ENCODE peak calls at places on chromosomes 4 and X, in five cellular contexts. Z is HCT116, W is left lung, Y is adrenal gland, F is breast epithelium. M is an unnamed sample.

GRCh38 chr4:167339781-167340180 is 105.5 kb upstream of the SPOCK3 start:
- DNase-seq in Z (no peak), W (no peak), Y (no peak), F (no peak), M (no peak)

GRCh38 chrX:1393871-1394615 is 2.1 kb upstream of the SLC25A6 start:
- DNase-seq in Z (no peak), W (peak; percentile 19), Y (peak; percentile 3), F (no peak), M (no peak)

GRCh38 chrX:17842769-17843525 is 18.2 kb downstream of the RAI2 start:
- DNase-seq in Z (no peak), W (no peak), Y (no peak), F (no peak), M (no peak)

GRCh38 chrX:110032534-110033161 is 29.7 kb downstream of the TMEM164 start:
- DNase-seq in Z (no peak), W (no peak), Y (no peak), F (no peak), M (no peak)

GRCh38 chrX:139446832-139447231 is 83.7 kb upstream of the F9 start:
- DNase-seq in Z (no peak), W (no peak), Y (no peak), F (no peak), M (no peak)

GRCh38 chrX:48794993-48795501 is 6.8 kb upstream of the HDAC6 start:
- DNase-seq in Z (no peak), W (peak; percentile 56), Y (no peak), F (no peak), M (no peak)

GRCh38 chr4:48746608-48747374 is 33.3 kb downstream of the FRYL start:
- DNase-seq in Z (no peak), W (no peak), Y (no peak), F (no peak), M (no peak)

GRCh38 chr4:13535708-13536361 is 8.5 kb downstream of the NKX3-2 start:
- DNase-seq in Z (no peak), W (no peak), Y (no peak), F (no peak), M (no peak)

GRCh38 chrX:103779156-103779555 is 2.5 kb downstream of the PLP1 start:
- DNase-seq in Z (no peak), W (no peak), Y (peak; percentile 36), F (no peak), M (no peak)

GRCh38 chrX:23557070-23557469 is 110.2 kb upstream of the PRDX4 start:
- DNase-seq in Z (no peak), W (no peak), Y (peak; percentile 33), F (no peak), M (no peak)

GRCh38 chr4:107734120-107734519 is 14.1 kb upstream of the PAPSS1 start:
- DNase-seq in Z (no peak), W (no peak), Y (no peak), F (no peak), M (no peak)

DNA sequence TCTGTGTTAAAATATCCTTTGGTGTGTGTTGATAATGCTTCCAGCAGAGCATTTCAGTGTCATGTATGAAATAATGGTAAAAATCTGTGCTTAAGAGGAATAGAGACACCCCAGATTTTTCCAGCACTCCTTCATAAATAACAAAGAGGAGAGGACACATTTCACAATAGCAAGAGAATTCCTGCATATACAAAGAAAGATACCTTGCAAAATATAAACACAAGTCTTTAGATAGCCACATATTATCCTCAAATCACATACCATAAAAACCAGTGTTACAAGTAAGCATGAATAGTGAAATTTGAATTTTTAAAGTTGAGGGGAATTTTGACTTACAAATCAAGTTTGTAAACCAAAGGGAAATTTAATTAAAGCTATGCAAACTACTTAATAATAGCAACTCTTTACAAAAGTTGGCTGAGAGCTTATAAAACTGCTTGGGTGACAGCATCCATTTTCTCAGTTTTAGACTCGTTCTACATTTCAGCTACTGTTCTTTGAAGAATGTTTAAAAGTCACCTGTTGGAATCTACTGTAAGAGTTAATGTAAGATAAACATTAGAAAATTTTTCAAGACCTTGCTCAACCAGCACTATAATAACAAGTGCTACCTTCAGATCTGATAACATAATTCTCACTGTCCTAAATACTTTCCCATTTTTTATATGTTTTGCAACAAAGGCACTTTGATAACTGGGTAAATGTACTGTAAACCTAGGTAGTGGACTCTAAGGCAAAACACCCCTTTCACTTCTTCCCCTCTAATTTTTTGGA is 3.7 kb downstream of the APELA start:
- DNase-seq in Z (no peak), W (no peak), Y (no peak), F (no peak), M (no peak)
- H3K27ac ChIP-seq in Z (no peak overlapping the region), W (no peak overlapping the region), Y (no peak overlapping the region), F (no peak overlapping the region), M (no peak overlapping the region)

GRCh38 chrX:84469226-84469625 is 33.0 kb downstream of the HDX start:
- DNase-seq in Z (no peak), W (no peak), Y (no peak), F (no peak), M (no peak)

GRCh38 chrX:84467898-84468297 is 34.4 kb downstream of the HDX start:
- DNase-seq in Z (no peak), W (no peak), Y (no peak), F (no peak), M (no peak)
- H3K4me3 ChIP-seq in Z (no peak overlapping the region), W (no peak overlapping the region), Y (no peak overlapping the region), F (no peak overlapping the region), M (no peak overlapping the region)

DNA sequence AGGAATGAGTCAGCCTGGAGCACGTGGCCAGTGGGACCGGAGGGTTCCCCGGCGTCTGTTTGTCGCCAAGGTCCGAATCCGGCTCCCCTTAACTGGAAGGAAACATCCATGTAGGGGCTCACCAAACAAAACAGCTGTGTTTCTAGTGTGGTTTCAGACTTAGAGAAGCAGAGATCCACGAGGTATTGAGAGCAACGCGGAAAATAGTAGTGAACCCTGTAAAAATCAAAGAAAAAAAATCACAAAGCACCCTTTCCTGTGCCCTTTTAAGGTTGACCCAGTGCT is 38.3 kb downstream of the ERVMER34-1 start:
- DNase-seq in Z (no peak), W (no peak), Y (no peak), F (no peak), M (no peak)
- H3K27ac ChIP-seq in Z (peak overlapping the region; percentile 95), W (peak overlapping the region; percentile 93), Y (peak overlapping the region; percentile 96), F (peak overlapping the region; percentile 97), M (peak overlapping the region; percentile 97)

DNA sequence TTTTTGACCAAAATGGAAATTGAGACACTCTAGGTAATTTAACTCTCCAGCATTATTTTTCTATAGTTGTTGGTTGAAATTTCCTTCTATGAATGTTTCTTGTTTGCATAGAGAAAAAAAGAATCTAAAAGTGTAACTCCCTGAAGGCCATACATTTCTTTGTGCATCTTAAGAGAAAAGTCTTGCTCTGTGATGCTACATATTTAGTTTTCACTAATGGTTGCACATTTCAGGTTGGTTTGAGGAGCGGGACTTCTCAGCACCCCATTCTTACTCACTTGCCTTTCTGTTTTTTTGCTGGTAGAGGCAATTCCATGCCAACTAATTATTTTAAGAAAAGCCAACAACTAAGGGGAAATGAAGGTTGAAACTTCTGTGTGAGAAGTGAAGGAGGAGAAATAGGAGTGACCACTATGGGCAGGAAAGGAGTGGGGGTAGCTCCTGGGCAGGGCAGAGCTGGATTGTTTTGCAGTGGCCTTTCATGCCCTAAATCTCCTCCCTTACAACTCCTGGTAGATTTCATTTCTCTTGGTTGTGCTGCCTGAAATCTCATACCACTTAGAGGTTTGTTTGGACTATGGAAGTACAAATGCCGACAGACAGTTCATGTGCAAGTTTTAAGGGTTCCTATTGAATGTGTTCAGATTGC is 76.6 kb downstream of the RAPGEF2 start:
- DNase-seq in Z (no peak), W (no peak), Y (no peak), F (no peak), M (no peak)
- H3K4me3 ChIP-seq in Z (no peak overlapping the region), W (no peak overlapping the region), Y (no peak overlapping the region), F (no peak overlapping the region), M (peak overlapping the region; percentile 24)

GRCh38 chr4:124060261-124060918 is 652.1 kb downstream of the ANKRD50 start:
- DNase-seq in Z (no peak), W (peak; percentile 37), Y (peak; percentile 37), F (peak; percentile 53), M (peak; percentile 76)
- H3K27ac ChIP-seq in Z (no peak overlapping the region), W (peak overlapping the region; percentile 72), Y (peak overlapping the region; percentile 70), F (peak overlapping the region; percentile 84), M (peak overlapping the region; percentile 39)

GRCh38 chr4:146637853-146638800 is 566 bp upstream of the POU4F2 start:
- DNase-seq in Z (no peak), W (no peak), Y (no peak), F (no peak), M (no peak)

GRCh38 chr4:146640021-146640425 is 1.3 kb downstream of the POU4F2 start:
- DNase-seq in Z (no peak), W (no peak), Y (no peak), F (no peak), M (no peak)

GRCh38 chr4:146639414-146639814 is 721 bp downstream of the POU4F2 start:
- DNase-seq in Z (no peak), W (no peak), Y (no peak), F (no peak), M (no peak)

GRCh38 chr4:146640459-146641061 is 1.9 kb downstream of the POU4F2 start:
- DNase-seq in Z (no peak), W (no peak), Y (no peak), F (no peak), M (no peak)

GRCh38 chr4:146638801-146639351 is at the start of gene POU4F2:
- DNase-seq in Z (no peak), W (no peak), Y (no peak), F (no peak), M (no peak)
- H3K4me3 ChIP-seq in Z (no peak within 1 kb of the TSS), W (no peak within 1 kb of the TSS), Y (no peak within 1 kb of the TSS), F (peak within 1 kb of the TSS; percentile 9), M (peak within 1 kb of the TSS; percentile 61)

DNA sequence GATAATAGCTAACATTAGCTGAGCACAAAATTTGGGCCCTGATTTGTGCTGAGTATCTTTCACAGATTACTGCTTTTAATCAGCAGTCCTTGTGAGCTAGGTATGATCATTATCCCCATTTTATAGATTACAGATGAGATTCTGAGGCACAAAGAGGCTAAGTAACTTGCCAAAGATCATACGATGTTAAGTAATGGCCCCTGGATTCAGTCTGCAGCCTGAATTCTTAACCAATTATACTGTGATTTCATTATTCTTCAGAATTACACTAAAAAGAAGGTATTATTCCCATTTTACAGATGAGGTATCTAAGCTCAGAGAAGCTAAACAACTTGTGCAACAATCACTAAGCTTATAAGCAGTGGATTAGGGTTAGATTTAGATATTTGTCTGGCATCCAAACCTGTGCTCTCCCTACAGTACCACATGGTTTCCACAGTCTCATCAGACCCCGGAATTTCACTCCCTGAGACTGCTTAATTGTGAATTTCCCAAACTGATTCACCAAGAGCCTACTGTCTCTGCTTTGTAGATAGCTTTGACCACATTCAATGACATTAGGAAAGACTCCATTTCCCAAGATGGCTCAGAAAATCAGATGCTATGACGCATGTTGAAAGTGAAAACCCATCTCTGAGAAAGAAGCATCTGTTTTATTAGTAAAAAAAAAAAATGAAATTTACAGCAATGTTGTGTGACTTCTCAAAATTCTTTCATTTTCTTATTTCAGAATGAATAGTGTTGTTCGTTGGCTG is 97.7 kb upstream of the MYOZ2 start:
- DNase-seq in Z (no peak), W (no peak), Y (no peak), F (no peak), M (no peak)
- H3K27ac ChIP-seq in Z (no peak overlapping the region), W (peak overlapping the region; percentile 35), Y (peak overlapping the region; percentile 59), F (peak overlapping the region; percentile 68), M (peak overlapping the region; percentile 79)

GRCh38 chr4:186725422-186726149 is 1.9 kb upstream of the FAT1 start:
- DNase-seq in Z (peak; percentile 64), W (peak; percentile 78), Y (peak; percentile 26), F (peak; percentile 70), M (peak; percentile 83)
- H3K4me3 ChIP-seq in Z (peak overlapping the region; percentile 91), W (peak overlapping the region; percentile 76), Y (no peak overlapping the region), F (peak overlapping the region; percentile 83), M (peak overlapping the region; percentile 97)